ENCODE peak calls at places on chromosomes 12 and 14, in ten cellular contexts. One of them, this sample, is unnamed.

GRCh38 chr14:103108749-103109207 is 14.3 kb downstream of the EXOC3L4 start:
- DNase-seq in GM04504: no peak
- DNase-seq in BE2C: no peak
- DNase-seq in RPMI7951: peak
- DNase-seq in dorsolateral prefrontal cortex: no peak
- DNase-seq in stomach: no peak
- DNase-seq in A549: peak
- DNase-seq in GM03348: peak
- DNase-seq in spleen: no peak
- DNase-seq in mesenteric fat pad: no peak
- DNase-seq in this sample: peak

GRCh38 chr12:56021882-56022497 is 1.1 kb downstream of the IKZF4 start:
- DNase-seq in GM04504: no peak
- DNase-seq in BE2C: no peak
- DNase-seq in RPMI7951: no peak
- DNase-seq in dorsolateral prefrontal cortex: no peak
- DNase-seq in stomach: no peak
- DNase-seq in A549: no peak
- DNase-seq in GM03348: no peak
- DNase-seq in spleen: no peak
- DNase-seq in mesenteric fat pad: no peak
- DNase-seq in this sample: no peak

GRCh38 chr12:58583541-58583940 is 336.8 kb downstream of the LRIG3 start:
- DNase-seq in GM04504: peak
- DNase-seq in BE2C: no peak
- DNase-seq in RPMI7951: peak
- DNase-seq in dorsolateral prefrontal cortex: no peak
- DNase-seq in stomach: no peak
- DNase-seq in A549: peak
- DNase-seq in GM03348: peak
- DNase-seq in spleen: no peak
- DNase-seq in mesenteric fat pad: no peak
- DNase-seq in this sample: no peak

GRCh38 chr14:99650189-99650588 is 5.3 kb downstream of the HHIPL1 start:
- DNase-seq in GM04504: no peak
- DNase-seq in BE2C: no peak
- DNase-seq in RPMI7951: no peak
- DNase-seq in dorsolateral prefrontal cortex: no peak
- DNase-seq in stomach: no peak
- DNase-seq in A549: no peak
- DNase-seq in GM03348: no peak
- DNase-seq in spleen: no peak
- DNase-seq in mesenteric fat pad: no peak
- DNase-seq in this sample: no peak

GRCh38 chr14:33629721-33630287 is 321.1 kb downstream of the EGLN3 start:
- DNase-seq in GM04504: no peak
- DNase-seq in BE2C: no peak
- DNase-seq in RPMI7951: no peak
- DNase-seq in dorsolateral prefrontal cortex: no peak
- DNase-seq in stomach: no peak
- DNase-seq in A549: no peak
- DNase-seq in GM03348: no peak
- DNase-seq in spleen: no peak
- DNase-seq in mesenteric fat pad: no peak
- DNase-seq in this sample: no peak

GRCh38 chr14:28163897-28164296 is 602.7 kb upstream of the FOXG1 start:
- DNase-seq in GM04504: no peak
- DNase-seq in BE2C: peak
- DNase-seq in RPMI7951: no peak
- DNase-seq in dorsolateral prefrontal cortex: no peak
- DNase-seq in stomach: no peak
- DNase-seq in A549: no peak
- DNase-seq in GM03348: no peak
- DNase-seq in spleen: no peak
- DNase-seq in mesenteric fat pad: no peak
- DNase-seq in this sample: no peak

GRCh38 chr12:40473979-40474378 is 218.3 kb upstream of the CNTN1 start:
- DNase-seq in GM04504: no peak
- DNase-seq in BE2C: no peak
- DNase-seq in RPMI7951: no peak
- DNase-seq in dorsolateral prefrontal cortex: no peak
- DNase-seq in stomach: no peak
- DNase-seq in A549: no peak
- DNase-seq in GM03348: no peak
- DNase-seq in spleen: no peak
- DNase-seq in mesenteric fat pad: no peak
- DNase-seq in this sample: no peak

GRCh38 chr12:49527361-49528130 is 11.3 kb upstream of the KCNH3 start:
- DNase-seq in GM04504: no peak
- DNase-seq in BE2C: peak
- DNase-seq in RPMI7951: no peak
- DNase-seq in dorsolateral prefrontal cortex: no peak
- DNase-seq in stomach: peak
- DNase-seq in A549: no peak
- DNase-seq in GM03348: no peak
- DNase-seq in spleen: no peak
- DNase-seq in mesenteric fat pad: no peak
- DNase-seq in this sample: no peak

GRCh38 chr12:109685574-109686447 is 27.8 kb upstream of the FAM222A start:
- DNase-seq in GM04504: no peak
- DNase-seq in BE2C: no peak
- DNase-seq in RPMI7951: no peak
- DNase-seq in dorsolateral prefrontal cortex: no peak
- DNase-seq in stomach: no peak
- DNase-seq in A549: no peak
- DNase-seq in GM03348: no peak
- DNase-seq in spleen: peak
- DNase-seq in mesenteric fat pad: no peak
- DNase-seq in this sample: no peak

GRCh38 chr12:100962086-100962712 is 167.6 kb downstream of the ANO4 start:
- DNase-seq in GM04504: no peak
- DNase-seq in BE2C: no peak
- DNase-seq in RPMI7951: no peak
- DNase-seq in dorsolateral prefrontal cortex: no peak
- DNase-seq in stomach: no peak
- DNase-seq in A549: no peak
- DNase-seq in GM03348: no peak
- DNase-seq in spleen: no peak
- DNase-seq in mesenteric fat pad: no peak
- DNase-seq in this sample: no peak

GRCh38 chr12:64560395-64561301 is 49.6 kb upstream of the RASSF3 start:
- DNase-seq in GM04504: peak
- DNase-seq in BE2C: peak
- DNase-seq in RPMI7951: peak
- DNase-seq in dorsolateral prefrontal cortex: no peak
- DNase-seq in stomach: no peak
- DNase-seq in A549: peak
- DNase-seq in GM03348: peak
- DNase-seq in spleen: no peak
- DNase-seq in mesenteric fat pad: no peak
- DNase-seq in this sample: peak

GRCh38 chr12:34405286-34406227 is 383.3 kb downstream of the ALG10 start:
- DNase-seq in GM04504: no peak
- DNase-seq in BE2C: peak
- DNase-seq in RPMI7951: no peak
- DNase-seq in dorsolateral prefrontal cortex: peak
- DNase-seq in stomach: no peak
- DNase-seq in A549: no peak
- DNase-seq in GM03348: peak
- DNase-seq in spleen: peak
- DNase-seq in mesenteric fat pad: peak
- DNase-seq in this sample: peak

GRCh38 chr14:76918176-76918750 is 92.1 kb downstream of the LRRC74A start:
- DNase-seq in GM04504: peak
- DNase-seq in BE2C: peak
- DNase-seq in RPMI7951: no peak
- DNase-seq in dorsolateral prefrontal cortex: no peak
- DNase-seq in stomach: peak
- DNase-seq in A549: no peak
- DNase-seq in GM03348: peak
- DNase-seq in spleen: peak
- DNase-seq in mesenteric fat pad: no peak
- DNase-seq in this sample: peak

GRCh38 chr12:109719123-109720022 is 5.7 kb downstream of the FAM222A start:
- DNase-seq in GM04504: no peak
- DNase-seq in BE2C: peak
- DNase-seq in RPMI7951: no peak
- DNase-seq in dorsolateral prefrontal cortex: no peak
- DNase-seq in stomach: no peak
- DNase-seq in A549: peak
- DNase-seq in GM03348: no peak
- DNase-seq in spleen: no peak
- DNase-seq in mesenteric fat pad: no peak
- DNase-seq in this sample: no peak

GRCh38 chr14:100784523-100785337 is 41.2 kb upstream of the MEG3 start:
- DNase-seq in GM04504: no peak
- DNase-seq in BE2C: peak
- DNase-seq in RPMI7951: no peak
- DNase-seq in dorsolateral prefrontal cortex: no peak
- DNase-seq in stomach: no peak
- DNase-seq in A549: no peak
- DNase-seq in GM03348: no peak
- DNase-seq in spleen: peak
- DNase-seq in mesenteric fat pad: no peak
- DNase-seq in this sample: no peak

GRCh38 chr12:105343836-105344235 is 13.3 kb downstream of the C12orf75 start:
- DNase-seq in GM04504: no peak
- DNase-seq in BE2C: no peak
- DNase-seq in RPMI7951: no peak
- DNase-seq in dorsolateral prefrontal cortex: no peak
- DNase-seq in stomach: no peak
- DNase-seq in A549: no peak
- DNase-seq in GM03348: no peak
- DNase-seq in spleen: no peak
- DNase-seq in mesenteric fat pad: no peak
- DNase-seq in this sample: no peak

This sample was measured in PC-9.